ENCODE peak calls at places on chromosomes 7 and 10, in eight cellular contexts. Q is WTC11; G is cardiac fibroblast; P is CD4-positive, alpha-beta memory T cell; O is ureter; Z is sciatic nerve; S is NCI-H1436; L is neural crest cell. M is an unnamed sample.

GRCh38 chr10:44294726-44295412 is 90.0 kb downstream of the CXCL12 start:
- DNase-seq in Q (no peak), G (no peak), P (no peak), O (no peak), Z (no peak), S (no peak), L (no peak), M (no peak)

GRCh38 chr7:102456327-102456726 is 8.3 kb downstream of the ALKBH4 start:
- DNase-seq in Q (no peak), G (no peak), P (no peak), O (no peak), Z (no peak), S (no peak), L (no peak), M (no peak)

GRCh38 chr7:27179503-27180430 is 5.3 kb downstream of the HOXA11 start:
- DNase-seq in Q (peak), G (peak), P (peak), O (peak), Z (peak), S (no peak), L (peak), M (peak)

GRCh38 chr10:51892965-51893658 is 193.7 kb upstream of the CSTF2T start:
- DNase-seq in Q (peak), G (peak), P (no peak), O (no peak), Z (no peak), S (no peak), L (peak), M (no peak)

GRCh38 chr10:115624448-115624847 is 531.3 kb downstream of the ATRNL1 start:
- DNase-seq in Q (no peak), G (no peak), P (no peak), O (no peak), Z (no peak), S (no peak), L (no peak), M (peak)

GRCh38 chr10:75712241-75712880 is 280.9 kb downstream of the LRMDA start:
- DNase-seq in Q (no peak), G (no peak), P (no peak), O (no peak), Z (no peak), S (peak), L (peak), M (no peak)

GRCh38 chr10:33559105-33559504 is 224.6 kb upstream of the NRP1 start:
- DNase-seq in Q (no peak), G (peak), P (no peak), O (no peak), Z (no peak), S (no peak), L (no peak), M (no peak)

GRCh38 chr10:79149662-79150443 is 81.1 kb downstream of the ZMIZ1 start:
- DNase-seq in Q (peak), G (peak), P (peak), O (peak), Z (peak), S (no peak), L (no peak), M (no peak)

GRCh38 chr7:31121641-31122040 is 69.5 kb downstream of the ADCYAP1R1 start:
- DNase-seq in Q (no peak), G (no peak), P (no peak), O (peak), Z (peak), S (no peak), L (no peak), M (no peak)

GRCh38 chr7:129213828-129214227 is 11.0 kb upstream of the AHCYL2 start:
- DNase-seq in Q (peak), G (no peak), P (no peak), O (no peak), Z (no peak), S (no peak), L (peak), M (peak)

GRCh38 chr10:114492351-114493037 is 88.2 kb upstream of the AFAP1L2 start:
- DNase-seq in Q (no peak), G (peak), P (peak), O (no peak), Z (no peak), S (no peak), L (no peak), M (no peak)

GRCh38 chr10:125692246-125692931 is 9.4 kb upstream of the TEX36 start:
- DNase-seq in Q (no peak), G (no peak), P (no peak), O (no peak), Z (no peak), S (no peak), L (no peak), M (no peak)

M was measured in Caco-2.